ENCODE peak calls at places on chromosomes 6 and 20, in five cellular contexts. R, H, P, C and V are unnamed samples.
A peak's percentile ranks its signal among the peaks of the same experiment; 100 is the strongest.

GRCh38 chr6:82410151-82410621 is 46.6 kb downstream of the TPBG start:
- DNase-seq in R (peak; percentile 99), H (peak; percentile 80), P (no peak), C (no peak), V (no peak)

GRCh38 chr6:18101271-18101670 is 21.2 kb downstream of the NHLRC1 start:
- DNase-seq in R (peak; percentile 49), H (peak; percentile 41), P (no peak), C (no peak), V (no peak)

GRCh38 chr6:90204327-90204726 is 92.3 kb downstream of the BACH2 start:
- DNase-seq in R (peak; percentile 82), H (no peak), P (no peak), C (no peak), V (no peak)

GRCh38 chr6:110874880-110875547 is 429 bp downstream of the AMD1 start:
- DNase-seq in R (no peak), H (no peak), P (no peak), C (no peak), V (no peak)

GRCh38 chr20:53809242-53809641 is 215.6 kb upstream of the ZNF217 start:
- DNase-seq in R (no peak), H (no peak), P (no peak), C (no peak), V (no peak)

GRCh38 chr6:21666200-21666671 is 72.7 kb downstream of the SOX4 start:
- DNase-seq in R (no peak), H (no peak), P (peak; percentile 85), C (no peak), V (peak; percentile 26)

GRCh38 chr6:89081129-89081422 is 525 bp downstream of the PNRC1 start:
- DNase-seq in R (no peak), H (no peak), P (no peak), C (no peak), V (no peak)

GRCh38 chr6:13807691-13808090 is 6.7 kb downstream of the MCUR1 start:
- DNase-seq in R (no peak), H (peak; percentile 10), P (no peak), C (no peak), V (no peak)

GRCh38 chr20:33947709-33948295 is 45.9 kb upstream of the RALY start:
- DNase-seq in R (peak; percentile 71), H (peak; percentile 14), P (peak; percentile 87), C (peak; percentile 3), V (no peak)

GRCh38 chr6:1619666-1620503 is 10.2 kb downstream of the FOXC1 start:
- DNase-seq in R (no peak), H (no peak), P (peak; percentile 75), C (no peak), V (no peak)

GRCh38 chr20:50283922-50284810 is 93.5 kb downstream of the CEBPB start:
- DNase-seq in R (peak; percentile 67), H (peak; percentile 43), P (no peak), C (no peak), V (no peak)

GRCh38 chr20:13771853-13772453 is 12.8 kb downstream of the ESF1 start:
- DNase-seq in R (peak; percentile 36), H (peak; percentile 41), P (no peak), C (no peak), V (peak; percentile 31)

GRCh38 chr6:15413558-15414257 is 167.8 kb downstream of the JARID2 start:
- DNase-seq in R (peak; percentile 40), H (peak; percentile 53), P (no peak), C (no peak), V (no peak)

GRCh38 chr20:59752704-59753460 is 148.5 kb downstream of the PHACTR3 start:
- DNase-seq in R (no peak), H (no peak), P (no peak), C (peak; percentile 27), V (peak; percentile 47)

GRCh38 chr6:119612871-119613515 is 263.4 kb upstream of the MAN1A1 start:
- DNase-seq in R (peak; percentile 83), H (peak; percentile 32), P (no peak), C (no peak), V (no peak)

GRCh38 chr6:35445691-35446090 is 6.4 kb upstream of the FANCE start:
- DNase-seq in R (no peak), H (no peak), P (no peak), C (no peak), V (no peak)

GRCh38 chr6:156777866-156778614 is 862 bp downstream of the ARID1B start:
- DNase-seq in R (peak; percentile 41), H (peak; percentile 54), P (peak; percentile 54), C (no peak), V (peak; percentile 58)

GRCh38 chr6:86706449-86706848 is 230.9 kb upstream of the HTR1E start:
- DNase-seq in R (no peak), H (no peak), P (peak; percentile 70), C (no peak), V (no peak)

GRCh38 chr6:104409913-104410312 is 449.8 kb downstream of the HACE1 start:
- DNase-seq in R (peak; percentile 37), H (no peak), P (no peak), C (no peak), V (no peak)

GRCh38 chr20:35743693-35744491 is 1.8 kb upstream of the RBM39 start:
- DNase-seq in R (no peak), H (no peak), P (no peak), C (no peak), V (no peak)

GRCh38 chr6:106051241-106051640 is 34.9 kb upstream of the PRDM1 start:
- DNase-seq in R (no peak), H (no peak), P (peak; percentile 80), C (no peak), V (no peak)

GRCh38 chr6:107458687-107459282 is 579 bp downstream of the PDSS2 start:
- DNase-seq in R (peak; percentile 26), H (peak; percentile 22), P (peak; percentile 43), C (peak; percentile 15), V (peak; percentile 44)

GRCh38 chr6:129659590-129660345 is 50.2 kb downstream of the ARHGAP18 start:
- DNase-seq in R (no peak), H (no peak), P (no peak), C (no peak), V (no peak)

GRCh38 chr6:112717401-112717800 is 370.3 kb downstream of the RFPL4B start:
- DNase-seq in R (peak; percentile 49), H (no peak), P (no peak), C (no peak), V (no peak)

GRCh38 chr6:132464538-132465256 is 48.2 kb downstream of the STX7 start:
- DNase-seq in R (no peak), H (no peak), P (no peak), C (no peak), V (no peak)

GRCh38 chr6:36029464-36029863 is 1.9 kb downstream of the MAPK14 start:
- DNase-seq in R (peak; percentile 88), H (peak; percentile 48), P (no peak), C (no peak), V (no peak)

GRCh38 chr6:158536891-158537798 is 22.7 kb upstream of the TMEM181 start:
- DNase-seq in R (peak; percentile 29), H (no peak), P (peak; percentile 79), C (no peak), V (no peak)

GRCh38 chr20:13102689-13103088 is 93.9 kb downstream of the SPTLC3 start:
- DNase-seq in R (no peak), H (no peak), P (no peak), C (no peak), V (no peak)

GRCh38 chr20:51400051-51400926 is 142.2 kb downstream of the NFATC2 start:
- DNase-seq in R (no peak), H (no peak), P (no peak), C (peak; percentile 89), V (peak; percentile 87)

GRCh38 chr6:1437553-1438406 is 48.4 kb downstream of the FOXF2 start:
- DNase-seq in R (no peak), H (no peak), P (peak; percentile 41), C (no peak), V (no peak)

GRCh38 chr20:61435823-61436220 is 183.8 kb downstream of the CDH4 start:
- DNase-seq in R (no peak), H (no peak), P (no peak), C (no peak), V (no peak)

DNA sequence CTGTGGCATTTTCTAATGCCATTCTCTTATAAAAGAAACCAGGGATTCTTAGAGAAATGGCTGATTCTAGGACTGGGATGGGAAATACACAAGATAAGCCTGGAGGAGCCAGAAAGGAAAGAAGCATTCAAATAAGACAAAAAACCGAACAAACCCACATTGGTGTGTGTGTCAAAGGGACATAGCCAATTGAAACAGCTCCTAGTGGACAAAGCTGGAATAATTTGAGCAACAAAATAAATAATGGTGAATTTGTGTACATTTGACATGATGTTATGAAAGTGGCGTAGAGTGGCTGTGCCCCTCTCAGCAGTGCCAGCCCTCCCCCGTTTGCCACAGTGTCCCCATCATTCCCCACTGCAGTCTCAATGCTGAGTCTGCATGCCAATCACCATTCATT is 55.5 kb downstream of the B3GAT2 start:
- DNase-seq in R (peak; percentile 5), H (no peak), P (no peak), C (no peak), V (no peak)
- TF ChIP-seq CTCF in R (peak; percentile 40), H (peak; percentile 33), P (peak; percentile 45), C (peak; percentile 44), V (no peak)

GRCh38 chr6:56767892-56768531 is 125.3 kb upstream of the DST start:
- DNase-seq in R (no peak), H (peak; percentile 44), P (no peak), C (no peak), V (no peak)
- TF ChIP-seq CTCF in R (peak; percentile 9), H (peak; percentile 25), P (peak; percentile 32), C (no peak), V (no peak)

DNA sequence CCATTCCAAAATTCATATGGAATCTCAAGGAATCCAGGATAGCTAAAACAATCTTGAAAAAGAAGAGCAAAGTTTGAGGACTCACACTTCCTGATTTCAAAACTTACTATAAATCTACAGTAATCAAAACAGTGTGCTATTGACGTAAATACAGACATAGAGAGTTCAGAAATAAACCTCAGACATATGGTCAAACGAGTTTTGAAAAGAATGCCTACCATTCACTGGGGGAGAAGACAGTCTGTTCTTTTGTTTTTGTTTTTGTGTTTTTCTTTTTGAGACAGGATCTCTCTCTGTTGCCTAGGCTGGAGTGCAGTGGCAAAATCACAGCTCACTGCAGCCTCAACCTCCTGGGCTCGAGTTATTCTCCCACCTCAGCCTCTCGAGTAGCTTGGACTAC is 25.3 kb upstream of the PROKR2 start:
- DNase-seq in R (peak; percentile 3), H (no peak), P (no peak), C (no peak), V (no peak)
- TF ChIP-seq CTCF in R (no peak), H (no peak), P (no peak), C (no peak), V (no peak)

GRCh38 chr6:109381747-109382575 is at the start of gene CD164:
- DNase-seq in R (peak; percentile 92), H (peak; percentile 95), P (peak; percentile 92), C (peak; percentile 84), V (peak; percentile 93)
- TF ChIP-seq CTCF in R (no peak), H (no peak), P (no peak), C (no peak), V (no peak)

DNA sequence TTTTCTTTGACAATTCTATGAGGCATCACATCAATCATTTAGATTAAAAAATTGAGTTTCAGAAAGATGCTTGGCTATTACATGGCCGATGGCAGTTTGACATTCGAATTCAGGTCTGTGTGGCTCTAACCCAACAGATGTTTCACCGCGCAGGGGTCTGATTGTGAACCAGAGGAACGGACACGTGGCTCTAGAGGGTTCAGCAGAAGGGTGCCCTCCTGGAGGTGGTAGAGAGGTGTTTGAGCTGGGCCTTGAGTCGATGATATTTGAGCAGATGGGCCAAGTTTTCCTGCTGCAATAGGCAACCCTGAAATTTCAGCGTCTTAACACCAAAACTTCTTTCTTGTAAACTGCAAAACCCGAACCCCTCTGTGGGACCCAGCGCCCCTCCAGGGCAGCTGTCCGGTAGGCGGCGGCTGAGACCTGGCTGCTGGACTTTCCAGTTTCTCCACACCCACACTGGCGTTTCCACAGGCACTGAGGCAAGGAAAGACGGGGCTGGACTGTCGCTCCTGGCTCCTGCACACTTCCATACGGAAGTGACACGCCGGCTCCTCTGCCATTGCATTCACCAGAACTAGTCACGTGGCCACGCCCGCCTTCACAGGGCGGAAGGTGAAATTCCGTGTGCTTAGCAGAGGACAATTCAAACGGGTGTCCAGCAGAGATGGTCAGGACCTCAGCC is 11.3 kb upstream of the AFDN start:
- DNase-seq in R (no peak), H (no peak), P (no peak), C (no peak), V (no peak)
- TF ChIP-seq CTCF in R (no peak), H (no peak), P (no peak), C (no peak), V (no peak)